ENCODE peak calls at places on chromosome 18, in four cellular contexts. One of them, this sample, is unnamed.

GRCh38 chr18:8525692-8526091 is 83.5 kb upstream of the RAB12 start:
- DNase-seq in H1: peak; percentile 61
- DNase-seq in HepG2: peak; percentile 8
- DNase-seq in GM12878: no peak
- DNase-seq in this sample: no peak

GRCh38 chr18:48153641-48154481 is 223.4 kb upstream of the SMAD2 start:
- DNase-seq in H1: no peak
- DNase-seq in HepG2: peak; percentile 73
- DNase-seq in GM12878: no peak
- DNase-seq in this sample: no peak

GRCh38 chr18:59056706-59057492 is 82.8 kb upstream of the SEC11C start:
- DNase-seq in H1: peak; percentile 92
- DNase-seq in HepG2: peak; percentile 36
- DNase-seq in GM12878: no peak
- DNase-seq in this sample: no peak

GRCh38 chr18:8661754-8662573 is 43.4 kb upstream of the MTCL1 start:
- DNase-seq in H1: peak; percentile 72
- DNase-seq in HepG2: no peak
- DNase-seq in GM12878: no peak
- DNase-seq in this sample: peak; percentile 75

GRCh38 chr18:8359481-8359880 is 249.8 kb upstream of the RAB12 start:
- DNase-seq in H1: no peak
- DNase-seq in HepG2: no peak
- DNase-seq in GM12878: no peak
- DNase-seq in this sample: no peak

GRCh38 chr18:42229211-42230210 is 274.5 kb downstream of the PIK3C3 start:
- DNase-seq in H1: no peak
- DNase-seq in HepG2: no peak
- DNase-seq in GM12878: peak; percentile 63
- DNase-seq in this sample: no peak

GRCh38 chr18:62436636-62437519 is 85.9 kb upstream of the ZCCHC2 start:
- DNase-seq in H1: no peak
- DNase-seq in HepG2: no peak
- DNase-seq in GM12878: no peak
- DNase-seq in this sample: no peak

GRCh38 chr18:74596959-74597661 is 560 bp upstream of the ZNF407 start:
- DNase-seq in H1: peak; percentile 76
- DNase-seq in HepG2: peak; percentile 5
- DNase-seq in GM12878: no peak
- DNase-seq in this sample: peak; percentile 3

GRCh38 chr18:62999921-63000320 is 284.6 kb downstream of the PHLPP1 start:
- DNase-seq in H1: no peak
- DNase-seq in HepG2: no peak
- DNase-seq in GM12878: no peak
- DNase-seq in this sample: no peak

GRCh38 chr18:42048150-42048549 is 93.1 kb downstream of the PIK3C3 start:
- DNase-seq in H1: no peak
- DNase-seq in HepG2: peak; percentile 73
- DNase-seq in GM12878: no peak
- DNase-seq in this sample: no peak

GRCh38 chr18:63236417-63236816 is 83.2 kb downstream of the BCL2 start:
- DNase-seq in H1: no peak
- DNase-seq in HepG2: no peak
- DNase-seq in GM12878: no peak
- DNase-seq in this sample: no peak

GRCh38 chr18:60099709-60100108 is 199.9 kb downstream of the PMAIP1 start:
- DNase-seq in H1: no peak
- DNase-seq in HepG2: no peak
- DNase-seq in GM12878: no peak
- DNase-seq in this sample: no peak

GRCh38 chr18:34773961-34774754 is 64.1 kb downstream of the DTNA start:
- DNase-seq in H1: no peak
- DNase-seq in HepG2: no peak
- DNase-seq in GM12878: no peak
- DNase-seq in this sample: no peak

GRCh38 chr18:36805105-36805504 is 23.7 kb downstream of the TPGS2 start:
- DNase-seq in H1: no peak
- DNase-seq in HepG2: no peak
- DNase-seq in GM12878: no peak
- DNase-seq in this sample: no peak

GRCh38 chr18:44507729-44508325 is 172.9 kb upstream of the SETBP1 start:
- DNase-seq in H1: no peak
- DNase-seq in HepG2: no peak
- DNase-seq in GM12878: peak; percentile 32
- DNase-seq in this sample: no peak

GRCh38 chr18:67217551-67218166 is 298.9 kb downstream of the DSEL start:
- DNase-seq in H1: peak; percentile 62
- DNase-seq in HepG2: peak; percentile 39
- DNase-seq in GM12878: no peak
- DNase-seq in this sample: peak; percentile 9

GRCh38 chr18:35045121-35045520 is 3.9 kb downstream of the MAPRE2 start:
- DNase-seq in H1: no peak
- DNase-seq in HepG2: no peak
- DNase-seq in GM12878: no peak
- DNase-seq in this sample: no peak

GRCh38 chr18:59927246-59927825 is 27.5 kb downstream of the PMAIP1 start:
- DNase-seq in H1: no peak
- DNase-seq in HepG2: no peak
- DNase-seq in GM12878: peak; percentile 98
- DNase-seq in this sample: no peak

GRCh38 chr18:35983818-35984217 is 11.3 kb downstream of the RMP24 start:
- DNase-seq in H1: no peak
- DNase-seq in HepG2: no peak
- DNase-seq in GM12878: no peak
- DNase-seq in this sample: no peak

GRCh38 chr18:58311390-58311789 is 267.4 kb downstream of the NEDD4L start:
- DNase-seq in H1: no peak
- DNase-seq in HepG2: no peak
- DNase-seq in GM12878: no peak
- DNase-seq in this sample: no peak

GRCh38 chr18:57141208-57142129 is 5.4 kb upstream of the BOD1L2 start:
- DNase-seq in H1: no peak
- DNase-seq in HepG2: peak; percentile 82
- DNase-seq in GM12878: no peak
- DNase-seq in this sample: no peak

DNA sequence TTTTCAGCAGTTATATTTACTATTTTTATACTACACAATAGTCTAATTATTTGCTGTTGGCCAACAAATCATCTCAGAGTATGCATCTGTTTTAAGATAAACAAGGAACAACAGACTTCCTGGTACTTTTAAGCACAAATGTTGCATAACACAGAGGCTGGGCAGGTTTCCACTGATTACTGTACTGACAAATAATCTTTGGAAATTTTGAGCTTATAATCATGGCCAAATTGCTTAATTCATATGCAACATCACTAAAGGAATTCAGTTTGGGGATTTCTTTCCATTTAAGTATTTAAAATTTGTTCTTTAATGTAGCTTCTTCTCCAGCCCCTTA is 737.3 kb upstream of the SALL3 start:
- DNase-seq in H1: no peak
- DNase-seq in HepG2: no peak
- DNase-seq in GM12878: no peak
- DNase-seq in this sample: no peak
- H3K4me3 ChIP-seq in H1: no peak overlapping the region
- H3K4me3 ChIP-seq in HepG2: no peak overlapping the region
- H3K4me3 ChIP-seq in GM12878: no peak overlapping the region
- H3K4me3 ChIP-seq in this sample: no peak overlapping the region

DNA sequence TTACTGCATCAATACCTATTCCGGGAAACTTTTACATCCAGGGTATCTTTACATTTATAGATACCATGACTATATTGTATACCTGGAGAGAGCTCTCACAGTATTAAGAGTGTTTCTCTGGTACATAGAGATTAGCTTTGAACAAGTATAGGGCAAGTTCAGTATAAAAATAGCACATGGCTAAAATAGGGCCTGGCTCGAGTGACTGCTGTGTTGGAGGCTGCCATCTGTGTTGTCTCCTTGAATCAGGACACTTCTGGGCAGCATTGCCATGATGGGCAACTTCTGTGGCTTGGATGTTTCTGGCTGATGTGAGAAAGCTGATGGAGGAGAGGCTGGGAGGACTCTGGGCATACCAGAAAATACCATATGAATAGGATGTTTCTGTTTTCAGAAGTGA is 18.7 kb downstream of the ARHGAP28 start:
- DNase-seq in H1: no peak
- DNase-seq in HepG2: no peak
- DNase-seq in GM12878: no peak
- DNase-seq in this sample: no peak
- TF ChIP-seq ZNF274 in H1: no peak
- TF ChIP-seq ZNF274 in HepG2: no peak
- TF ChIP-seq ZNF274 in GM12878: no peak
- TF ChIP-seq ZNF274 in this sample: no peak

GRCh38 chr18:27604583-27604982 is 419.5 kb upstream of the CHST9 start:
- DNase-seq in H1: no peak
- DNase-seq in HepG2: no peak
- DNase-seq in GM12878: no peak
- DNase-seq in this sample: no peak
- TF ChIP-seq SUZ12 in H1: no peak
- TF ChIP-seq SUZ12 in HepG2: no peak
- TF ChIP-seq SUZ12 in GM12878: no peak
- TF ChIP-seq SUZ12 in this sample: no peak

GRCh38 chr18:23230688-23231087 is 95.4 kb downstream of the CABLES1 start:
- DNase-seq in H1: no peak
- DNase-seq in HepG2: no peak
- DNase-seq in GM12878: no peak
- DNase-seq in this sample: no peak
- H3K4me3 ChIP-seq in H1: no peak overlapping the region
- H3K4me3 ChIP-seq in HepG2: no peak overlapping the region
- H3K4me3 ChIP-seq in GM12878: no peak overlapping the region
- H3K4me3 ChIP-seq in this sample: no peak overlapping the region

GRCh38 chr18:2148823-2149222 is 422.5 kb downstream of the METTL4 start:
- DNase-seq in H1: no peak
- DNase-seq in HepG2: no peak
- DNase-seq in GM12878: no peak
- DNase-seq in this sample: no peak

GRCh38 chr18:2146754-2147153 is 424.6 kb downstream of the METTL4 start:
- DNase-seq in H1: no peak
- DNase-seq in HepG2: no peak
- DNase-seq in GM12878: no peak
- DNase-seq in this sample: no peak

GRCh38 chr18:2147424-2147823 is 423.9 kb downstream of the METTL4 start:
- DNase-seq in H1: no peak
- DNase-seq in HepG2: no peak
- DNase-seq in GM12878: no peak
- DNase-seq in this sample: no peak

GRCh38 chr18:2146092-2146491 is 425.2 kb downstream of the METTL4 start:
- DNase-seq in H1: no peak
- DNase-seq in HepG2: no peak
- DNase-seq in GM12878: no peak
- DNase-seq in this sample: no peak

GRCh38 chr18:2147866-2148265 is 423.4 kb downstream of the METTL4 start:
- DNase-seq in H1: no peak
- DNase-seq in HepG2: no peak
- DNase-seq in GM12878: no peak
- DNase-seq in this sample: no peak
- TF ChIP-seq ZNF274 in H1: no peak
- TF ChIP-seq ZNF274 in HepG2: no peak
- TF ChIP-seq ZNF274 in GM12878: no peak
- TF ChIP-seq ZNF274 in this sample: no peak

DNA sequence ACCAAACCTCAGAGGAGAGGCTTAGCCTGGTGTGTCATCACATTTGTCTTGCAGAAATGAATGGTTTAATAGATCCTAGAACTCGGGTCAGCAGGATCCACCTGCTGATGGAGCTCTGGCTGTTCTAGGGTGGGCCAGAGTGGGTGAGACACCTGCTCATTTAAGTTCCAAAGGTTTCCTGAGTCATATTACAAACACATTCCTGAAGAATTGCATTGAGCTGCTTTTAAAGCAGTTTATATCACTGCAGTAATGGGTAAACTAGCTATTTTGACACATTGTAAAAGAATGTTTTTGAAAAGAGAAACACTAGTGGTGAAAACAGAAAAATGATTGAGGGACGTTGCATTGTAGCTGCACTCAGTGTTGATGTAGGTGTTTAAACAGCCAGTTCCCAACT is 175.3 kb upstream of the TCF4 start:
- DNase-seq in H1: no peak
- DNase-seq in HepG2: no peak
- DNase-seq in GM12878: no peak
- DNase-seq in this sample: no peak
- TF ChIP-seq SUZ12 in H1: no peak
- TF ChIP-seq SUZ12 in HepG2: no peak
- TF ChIP-seq SUZ12 in GM12878: no peak
- TF ChIP-seq SUZ12 in this sample: no peak

DNA sequence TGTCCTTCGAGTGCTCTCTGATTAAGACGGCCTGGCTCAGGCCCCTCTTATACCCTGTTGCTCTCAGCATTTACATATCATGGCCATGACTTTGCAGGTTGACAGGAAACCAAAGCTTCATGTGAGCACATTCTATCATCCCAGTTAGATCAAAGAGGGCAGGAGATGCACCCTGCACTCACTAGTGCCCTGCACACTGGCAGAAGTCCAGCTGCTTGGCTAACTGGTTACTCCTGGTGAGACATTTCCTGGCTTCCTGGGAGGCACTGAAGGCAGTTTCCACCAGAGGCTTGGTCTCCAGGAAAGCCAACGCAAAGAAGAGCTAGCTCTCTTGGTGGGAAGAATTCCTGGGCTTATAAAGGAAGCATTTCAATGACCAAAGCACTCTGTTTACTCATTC is 66.3 kb downstream of the LIPG start:
- DNase-seq in H1: no peak
- DNase-seq in HepG2: no peak
- DNase-seq in GM12878: no peak
- DNase-seq in this sample: no peak
- H3K4me3 ChIP-seq in H1: no peak overlapping the region
- H3K4me3 ChIP-seq in HepG2: no peak overlapping the region
- H3K4me3 ChIP-seq in GM12878: no peak overlapping the region
- H3K4me3 ChIP-seq in this sample: no peak overlapping the region

DNA sequence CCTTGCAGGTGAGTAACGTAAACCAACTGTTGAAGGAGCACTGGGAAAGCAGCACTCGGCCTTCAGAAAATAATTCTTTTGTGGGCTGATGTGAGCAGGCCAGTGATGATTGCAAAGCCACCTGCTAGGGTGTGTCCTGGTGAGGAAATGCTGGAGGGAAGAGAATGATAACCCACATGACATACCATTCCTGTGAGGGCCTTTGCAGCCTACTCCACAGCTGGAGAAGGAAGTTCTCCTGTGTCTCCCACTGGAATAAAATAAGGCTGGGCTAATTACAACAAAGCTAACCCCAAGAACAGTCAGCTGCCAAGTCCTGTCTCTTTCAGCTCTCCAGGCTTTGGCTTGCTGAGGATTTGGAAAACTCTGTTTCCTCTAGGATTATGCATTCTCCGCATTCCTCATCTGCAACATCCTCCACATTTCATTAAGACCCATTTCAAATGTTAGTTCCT is 16.7 kb upstream of the DSG1 start:
- DNase-seq in H1: no peak
- DNase-seq in HepG2: no peak
- DNase-seq in GM12878: no peak
- DNase-seq in this sample: peak; percentile 33
- TF ChIP-seq ZNF274 in H1: no peak
- TF ChIP-seq ZNF274 in HepG2: no peak
- TF ChIP-seq ZNF274 in GM12878: no peak
- TF ChIP-seq ZNF274 in this sample: no peak

DNA sequence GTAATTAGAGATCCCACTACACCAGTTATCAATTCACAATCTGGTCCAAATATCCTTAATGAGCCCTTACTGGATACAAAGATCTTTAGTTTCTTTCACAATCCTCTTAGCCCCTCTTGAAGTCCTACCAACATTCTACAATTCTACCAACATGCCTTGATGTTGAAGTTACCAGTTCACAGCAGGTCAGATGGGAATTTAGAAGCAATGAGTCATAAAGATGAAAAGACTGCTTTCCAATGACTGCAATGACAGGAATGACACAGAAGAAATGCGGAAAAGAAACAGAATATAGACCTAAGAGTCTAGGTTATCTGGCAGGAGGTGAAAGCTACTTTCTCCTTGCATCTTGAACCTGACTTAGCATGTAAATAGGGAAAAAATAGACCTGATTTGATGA is 24.5 kb downstream of the RTTN start:
- DNase-seq in H1: no peak
- DNase-seq in HepG2: peak; percentile 69
- DNase-seq in GM12878: no peak
- DNase-seq in this sample: no peak
- TF ChIP-seq SUZ12 in H1: no peak
- TF ChIP-seq SUZ12 in HepG2: no peak
- TF ChIP-seq SUZ12 in GM12878: no peak
- TF ChIP-seq SUZ12 in this sample: no peak

This sample was measured in NT2/D1.